ENCODE peak calls at places on chromosomes 7 and 10, in four cellular contexts. W is ovary, Y is body of pancreas, Z is H9. G is an unnamed sample. For H3K27me3, the result is how much of the 10 kb centered on the place peaks cover.

GRCh38 chr7:11127988-11128387 is 154.3 kb downstream of the PHF14 start:
- DNase-seq in W (no peak), Y (no peak), Z (no peak), G (no peak)

GRCh38 chr7:83413831-83414230 is 235.1 kb downstream of the SEMA3E start:
- DNase-seq in W (no peak), Y (peak), Z (no peak), G (no peak)

GRCh38 chr7:138752568-138753518 is 45.0 kb upstream of the TMEM213 start:
- DNase-seq in W (no peak), Y (peak), Z (no peak), G (no peak)

GRCh38 chr7:129553861-129554530 is 51.7 kb downstream of the SMKR1 start:
- DNase-seq in W (no peak), Y (peak), Z (no peak), G (no peak)

GRCh38 chr10:51986531-51986930 is 287.1 kb upstream of the CSTF2T start:
- DNase-seq in W (no peak), Y (peak), Z (no peak), G (no peak)

GRCh38 chr10:122988501-122988900 is 8.3 kb downstream of the PSTK start:
- DNase-seq in W (no peak), Y (no peak), Z (no peak), G (no peak)

GRCh38 chr10:26438534-26439269 is 561 bp downstream of the APBB1IP start:
- DNase-seq in W (no peak), Y (no peak), Z (peak), G (no peak)

GRCh38 chr7:45920543-45921380 is at the start of gene IGFBP3:
- DNase-seq in W (peak), Y (peak), Z (peak), G (no peak)

GRCh38 chr7:102129636-102130370 is 156.9 kb upstream of the SH2B2 start:
- DNase-seq in W (no peak), Y (no peak), Z (no peak), G (no peak)

GRCh38 chr10:12902135-12902572 is 99.4 kb downstream of the CCDC3 start:
- DNase-seq in W (peak), Y (peak), Z (peak), G (no peak)

GRCh38 chr10:125824736-125825135 is 1.4 kb downstream of the BCCIP start:
- DNase-seq in W (no peak), Y (no peak), Z (no peak), G (no peak)

GRCh38 chr10:31083765-31084184 is 52.1 kb upstream of the ZNF438 start:
- DNase-seq in W (no peak), Y (peak), Z (peak), G (no peak)

GRCh38 chr7:122416316-122416925 is 111.9 kb upstream of the FEZF1 start:
- DNase-seq in W (no peak), Y (no peak), Z (no peak), G (no peak)

GRCh38 chr7:156545989-156546388 is 94.6 kb upstream of the RNF32 start:
- DNase-seq in W (no peak), Y (no peak), Z (no peak), G (no peak)

GRCh38 chr7:30445770-30446169 is 32.8 kb downstream of the NOD1 start:
- DNase-seq in W (peak), Y (peak), Z (no peak), G (peak)

GRCh38 chr7:39446546-39446945 is 119.7 kb upstream of the YAE1 start:
- DNase-seq in W (no peak), Y (no peak), Z (no peak), G (no peak)
- H3K27me3 ChIP-seq in W (under half), Y (under half), Z (under half), G (under half)

DNA sequence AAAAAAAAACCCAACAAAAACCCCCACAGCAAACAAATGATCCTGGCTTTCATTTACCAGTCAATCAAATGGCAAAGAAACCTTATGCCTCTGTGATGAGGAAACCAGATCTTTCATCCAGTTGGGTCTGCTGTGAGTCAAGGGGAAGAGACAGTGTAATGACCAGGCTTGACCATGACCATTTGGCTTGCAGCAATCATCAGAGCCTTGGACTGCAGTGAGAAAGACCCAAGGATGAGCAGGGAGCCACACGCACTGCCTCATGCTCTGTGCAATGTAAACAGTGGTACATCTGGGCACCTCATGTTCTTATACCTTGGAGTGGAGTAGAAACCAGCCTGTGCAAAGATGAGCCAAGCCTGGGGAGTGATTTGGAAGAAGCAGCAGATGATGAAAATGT is 284.7 kb upstream of the HABP2 start:
- DNase-seq in W (no peak), Y (no peak), Z (no peak), G (no peak)
- H3K27me3 ChIP-seq in W (under half), Y (under half), Z (under half), G (under half)

GRCh38 chr7:93205046-93205445 is 21.2 kb downstream of the HEPACAM2 start:
- DNase-seq in W (no peak), Y (no peak), Z (no peak), G (no peak)

GRCh38 chr7:93198472-93198871 is 27.8 kb downstream of the HEPACAM2 start:
- DNase-seq in W (no peak), Y (no peak), Z (no peak), G (no peak)

GRCh38 chr7:93203496-93203895 is 22.8 kb downstream of the HEPACAM2 start:
- DNase-seq in W (no peak), Y (no peak), Z (no peak), G (no peak)

DNA sequence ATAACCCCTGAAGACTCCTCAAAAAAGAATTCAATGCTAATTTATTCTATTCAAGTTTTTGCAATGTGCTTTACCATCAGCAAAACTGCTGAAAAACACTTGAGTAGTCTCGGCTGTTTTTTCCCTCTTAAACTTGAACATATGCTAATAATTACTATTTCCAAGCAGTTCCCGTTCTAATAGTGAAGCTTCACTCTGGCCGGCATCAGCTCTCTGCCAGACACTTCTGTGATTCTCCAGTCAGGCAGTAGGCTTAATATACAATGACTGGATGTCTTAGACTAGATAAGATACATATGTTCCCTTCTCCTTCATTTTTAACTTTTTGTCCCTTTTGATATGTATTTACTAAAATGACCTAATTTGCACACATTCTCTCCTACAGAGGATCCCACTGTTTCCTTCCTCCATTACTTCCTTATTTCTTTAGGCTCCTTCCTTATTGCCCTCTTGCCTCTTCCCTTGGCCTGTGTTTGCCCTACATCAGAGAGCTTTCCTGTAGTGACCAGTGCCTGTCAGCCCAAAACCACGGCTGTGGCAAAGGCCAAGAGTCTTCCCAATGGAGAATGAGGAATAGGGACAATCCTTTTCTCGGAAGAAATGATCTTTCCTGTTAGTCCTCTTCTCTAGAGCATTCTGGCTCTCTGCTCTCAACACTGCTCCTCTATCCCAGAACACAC is 23.5 kb downstream of the HEPACAM2 start:
- DNase-seq in W (no peak), Y (no peak), Z (no peak), G (no peak)
- H3K27me3 ChIP-seq in W (under half), Y (under half), Z (under half), G (under half)

GRCh38 chr10:78137147-78137546 is 103.5 kb downstream of the RPS24 start:
- DNase-seq in W (no peak), Y (no peak), Z (no peak), G (no peak)
- H3K27me3 ChIP-seq in W (under half), Y (under half), Z (under half), G (under half)

GRCh38 chr7:298375-298702 is 8.4 kb downstream of the FOXL3 start:
- DNase-seq in W (no peak), Y (no peak), Z (no peak), G (no peak)

GRCh38 chr7:297611-298374 is 7.8 kb downstream of the FOXL3 start:
- DNase-seq in W (no peak), Y (no peak), Z (peak), G (no peak)

GRCh38 chr7:299169-299568 is 9.2 kb downstream of the FOXL3 start:
- DNase-seq in W (no peak), Y (no peak), Z (no peak), G (no peak)

GRCh38 chr7:299628-300027 is 9.7 kb downstream of the FOXL3 start:
- DNase-seq in W (no peak), Y (no peak), Z (no peak), G (no peak)

DNA sequence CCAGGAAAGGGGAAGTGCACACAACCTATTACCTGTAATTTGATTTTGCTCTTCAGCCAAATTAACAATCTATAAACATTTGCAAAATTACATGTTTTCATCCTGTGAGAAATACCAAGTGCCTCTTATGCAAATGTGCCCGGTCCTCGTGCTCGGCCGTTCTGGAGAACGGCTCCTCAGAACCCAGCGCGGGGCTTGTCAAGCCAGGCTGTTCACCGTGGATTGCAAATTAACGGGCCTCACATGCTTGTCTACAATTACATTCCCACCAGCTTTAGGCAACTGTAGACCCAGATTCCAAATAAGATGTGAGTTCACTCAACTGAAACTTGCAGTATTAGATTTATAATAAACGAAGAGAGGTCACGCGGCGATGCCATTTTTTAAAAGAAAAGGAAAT is 8.8 kb downstream of the FOXL3 start:
- DNase-seq in W (no peak), Y (no peak), Z (peak), G (no peak)
- H3K27me3 ChIP-seq in W (under half), Y (under half), Z (under half), G (under half)

DNA sequence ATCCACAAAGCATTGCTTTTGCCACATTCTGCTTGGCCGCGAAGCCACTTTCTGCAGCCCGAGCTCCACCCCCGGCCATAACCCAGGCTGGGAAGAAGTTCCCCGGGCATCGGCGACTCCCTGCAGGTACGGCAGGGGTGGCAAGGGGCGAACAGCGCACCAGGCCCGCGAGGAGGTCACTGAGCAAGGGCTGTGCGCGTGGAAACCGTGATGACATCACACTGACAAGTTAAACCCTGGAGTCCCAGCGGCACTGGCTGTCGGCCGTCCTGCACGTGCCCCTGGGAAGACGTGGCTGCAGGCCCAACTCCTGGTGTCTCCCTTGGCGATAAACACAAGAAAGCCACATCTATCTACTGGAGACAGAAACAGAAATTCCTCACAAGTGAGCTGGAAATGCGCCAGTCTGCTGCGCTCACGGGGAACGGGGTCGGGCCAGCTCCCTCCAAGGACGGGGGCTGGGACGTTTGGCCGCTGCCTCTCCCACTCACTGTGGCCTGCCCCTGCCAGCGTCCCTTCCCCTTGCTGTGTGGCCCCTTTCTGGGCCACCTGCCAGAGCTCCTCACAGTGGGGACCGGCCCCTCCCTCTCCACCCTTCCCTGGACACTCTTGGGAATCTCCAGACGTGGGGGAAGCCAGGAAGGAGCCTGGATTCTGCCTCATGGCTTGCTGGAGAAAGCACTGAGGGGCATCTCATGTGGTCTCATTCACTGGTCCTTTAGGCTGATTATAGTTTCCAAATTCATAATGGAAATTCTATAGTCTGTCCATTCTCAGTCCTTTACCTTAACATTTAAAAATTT is 326.5 kb downstream of the DNAJB6 start:
- DNase-seq in W (no peak), Y (no peak), Z (no peak), G (no peak)
- H3K27me3 ChIP-seq in W (under half), Y (under half), Z (under half), G (under half)

GRCh38 chr7:27162930-27163775 is 2.2 kb downstream of the HOXA9 start:
- DNase-seq in W (no peak), Y (no peak), Z (peak), G (no peak)
- H3K27me3 ChIP-seq in W (under half), Y (half or more), Z (half or more), G (half or more)

DNA sequence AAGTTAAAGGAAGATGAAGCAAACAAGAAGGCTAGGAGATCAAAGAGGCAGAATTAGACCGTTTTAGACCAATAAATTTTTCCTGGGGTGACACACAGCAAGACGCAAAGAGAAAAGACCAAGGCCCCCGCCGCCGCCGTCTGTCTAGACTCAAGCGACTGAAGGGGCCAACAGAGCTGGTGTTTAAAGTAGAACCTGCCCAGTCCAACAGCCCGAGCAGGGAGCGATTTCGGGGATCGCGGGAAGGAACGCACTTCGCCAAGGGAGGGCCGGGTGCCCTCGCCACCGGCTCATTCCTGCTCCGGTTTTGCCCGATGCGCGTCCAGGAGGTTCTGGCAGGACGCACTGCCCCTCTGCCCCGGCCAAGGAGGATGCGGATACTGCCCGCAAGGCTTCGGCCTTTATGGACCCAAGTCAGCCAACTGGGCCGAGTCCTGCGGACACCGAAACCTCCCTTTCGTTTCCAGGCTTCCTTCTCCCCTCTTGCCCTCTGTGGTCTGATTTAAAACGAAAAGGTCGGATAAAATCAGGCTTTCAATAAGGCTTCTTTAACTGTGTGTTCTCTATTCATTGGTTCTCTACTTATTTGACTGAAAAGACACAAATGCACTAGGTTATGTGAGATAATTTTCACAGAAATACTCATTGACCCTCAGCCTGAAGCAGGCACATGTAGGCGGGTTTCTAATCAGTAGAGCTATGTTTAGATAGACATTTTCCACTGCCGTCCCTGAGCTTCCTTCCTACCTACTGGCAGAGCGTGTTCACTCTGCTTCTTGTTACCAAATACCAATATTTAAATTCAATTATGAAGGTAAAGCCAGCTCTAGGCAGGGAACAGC is 2.2 kb upstream of the HOXA7 start:
- DNase-seq in W (no peak), Y (no peak), Z (peak), G (no peak)
- H3K27me3 ChIP-seq in W (under half), Y (half or more), Z (half or more), G (half or more)

G was measured in esophagus squamous epithelium.